ENCODE peak calls at places on chromosomes 1 and 21, in seven cellular contexts. X is GF-D8; V is activated CD4-positive, alpha-beta T cell treated with anti-CD3 and anti-CD28 coated beads for 24 hours; C is AML-193; Y is stimulated activated CD4-positive, alpha-beta T cell treated with anti-CD3 and anti-CD28 coated beads, Interleukin-15, amount 100 ng/mL, for 24 hours; U is IMR-90; D is NCI-H2171 treated with DMSO at 0.1 percent for 48 hours. A is an unnamed sample.

GRCh38 chr1:208134491-208134890 is 109.7 kb downstream of the PLXNA2 start:
- DNase-seq in C (no peak), V (no peak), Y (no peak), X (no peak), D (peak), U (no peak), A (no peak)

GRCh38 chr1:231776006-231776707 is 149.6 kb downstream of the DISC1 start:
- DNase-seq in Y (no peak), X (no peak), C (no peak), D (no peak), V (no peak), U (peak), A (no peak)

GRCh38 chr21:42513151-42513984 is at the start of gene SLC37A1:
- DNase-seq in X (no peak), U (no peak), Y (peak), D (no peak), V (no peak), C (no peak), A (no peak)

GRCh38 chr1:114033219-114033706 is 54.0 kb downstream of the OLFML3 start:
- DNase-seq in C (peak), U (no peak), D (peak), V (no peak), X (no peak), Y (peak), A (no peak)

GRCh38 chr1:27403065-27403726 is 10.8 kb downstream of the GPR3 start:
- DNase-seq in C (peak), V (no peak), U (peak), D (no peak), X (peak), Y (peak), A (no peak)

GRCh38 chr1:36436820-36437219 is 13.4 kb downstream of the OSCP1 start:
- DNase-seq in C (no peak), D (no peak), V (no peak), U (peak), X (no peak), Y (no peak), A (no peak)

GRCh38 chr1:242237051-242237450 is 238.2 kb upstream of the MAP1LC3C start:
- DNase-seq in X (no peak), Y (no peak), D (no peak), U (no peak), C (no peak), V (no peak), A (no peak)

GRCh38 chr1:23551849-23552248 is 7.5 kb downstream of the ID3 start:
- DNase-seq in V (no peak), Y (no peak), D (no peak), U (no peak), X (no peak), C (no peak), A (no peak)

GRCh38 chr1:28249013-28249870 is 10.1 kb upstream of the SESN2 start:
- DNase-seq in X (peak), D (peak), C (peak), V (no peak), U (peak), Y (peak), A (peak)

GRCh38 chr21:15557925-15558324 is 171.9 kb upstream of the USP25 start:
- DNase-seq in Y (no peak), U (no peak), D (peak), C (no peak), X (no peak), V (no peak), A (no peak)

GRCh38 chr1:110525250-110525597 is 6.2 kb upstream of the KCNA10 start:
- DNase-seq in D (no peak), V (no peak), C (no peak), Y (no peak), X (no peak), U (no peak), A (no peak)

A was measured in right lobe of liver.